ENCODE peak calls at places on chromosome 2, in eight cellular contexts. One of them, this sample, is unnamed.

GRCh38 chr2:3189076-3189591 is 188.5 kb downstream of the EIPR1 start:
- DNase-seq in cardiac fibroblast: no peak
- DNase-seq in bronchial epithelial cell: peak
- DNase-seq in effector memory CD8-positive, alpha-beta T cell: no peak
- DNase-seq in brain microvascular endothelial cell: no peak
- DNase-seq in KBM-7: no peak
- DNase-seq in ACHN: peak
- DNase-seq in breast epithelium: peak
- DNase-seq in this sample: no peak

GRCh38 chr2:205811387-205811786 is 129.1 kb downstream of the NRP2 start:
- DNase-seq in bronchial epithelial cell: no peak
- DNase-seq in brain microvascular endothelial cell: no peak
- DNase-seq in ACHN: no peak
- DNase-seq in KBM-7: no peak
- DNase-seq in breast epithelium: no peak
- DNase-seq in cardiac fibroblast: peak
- DNase-seq in effector memory CD8-positive, alpha-beta T cell: no peak
- DNase-seq in this sample: peak

GRCh38 chr2:177193240-177193639 is 19.4 kb upstream of the HNRNPA3 start:
- DNase-seq in cardiac fibroblast: no peak
- DNase-seq in brain microvascular endothelial cell: no peak
- DNase-seq in effector memory CD8-positive, alpha-beta T cell: no peak
- DNase-seq in KBM-7: no peak
- DNase-seq in ACHN: no peak
- DNase-seq in breast epithelium: no peak
- DNase-seq in bronchial epithelial cell: no peak
- DNase-seq in this sample: no peak

GRCh38 chr2:216081-216480 is 47.8 kb downstream of the SH3YL1 start:
- DNase-seq in breast epithelium: no peak
- DNase-seq in bronchial epithelial cell: no peak
- DNase-seq in KBM-7: no peak
- DNase-seq in ACHN: no peak
- DNase-seq in effector memory CD8-positive, alpha-beta T cell: no peak
- DNase-seq in cardiac fibroblast: no peak
- DNase-seq in brain microvascular endothelial cell: no peak
- DNase-seq in this sample: no peak

GRCh38 chr2:61135510-61135909 is 26.5 kb upstream of the C2orf74 start:
- DNase-seq in bronchial epithelial cell: peak
- DNase-seq in breast epithelium: no peak
- DNase-seq in cardiac fibroblast: peak
- DNase-seq in effector memory CD8-positive, alpha-beta T cell: no peak
- DNase-seq in ACHN: peak
- DNase-seq in brain microvascular endothelial cell: peak
- DNase-seq in KBM-7: peak
- DNase-seq in this sample: no peak

GRCh38 chr2:42545714-42546390 is 22.6 kb upstream of the MTA3 start:
- DNase-seq in cardiac fibroblast: no peak
- DNase-seq in brain microvascular endothelial cell: no peak
- DNase-seq in ACHN: no peak
- DNase-seq in breast epithelium: no peak
- DNase-seq in KBM-7: no peak
- DNase-seq in bronchial epithelial cell: no peak
- DNase-seq in effector memory CD8-positive, alpha-beta T cell: no peak
- DNase-seq in this sample: no peak

GRCh38 chr2:85326406-85326945 is 1.3 kb downstream of the TGOLN2 start:
- DNase-seq in KBM-7: peak
- DNase-seq in bronchial epithelial cell: peak
- DNase-seq in ACHN: no peak
- DNase-seq in cardiac fibroblast: peak
- DNase-seq in effector memory CD8-positive, alpha-beta T cell: peak
- DNase-seq in breast epithelium: no peak
- DNase-seq in brain microvascular endothelial cell: no peak
- DNase-seq in this sample: no peak

GRCh38 chr2:3459185-3460015 is 59.9 kb downstream of the ADI1 start:
- DNase-seq in breast epithelium: peak
- DNase-seq in brain microvascular endothelial cell: no peak
- DNase-seq in cardiac fibroblast: no peak
- DNase-seq in ACHN: no peak
- DNase-seq in effector memory CD8-positive, alpha-beta T cell: no peak
- DNase-seq in bronchial epithelial cell: no peak
- DNase-seq in KBM-7: no peak
- DNase-seq in this sample: no peak

GRCh38 chr2:190186238-190186637 is 123.7 kb upstream of the MSTN start:
- DNase-seq in effector memory CD8-positive, alpha-beta T cell: no peak
- DNase-seq in cardiac fibroblast: no peak
- DNase-seq in KBM-7: no peak
- DNase-seq in breast epithelium: no peak
- DNase-seq in brain microvascular endothelial cell: no peak
- DNase-seq in ACHN: no peak
- DNase-seq in bronchial epithelial cell: no peak
- DNase-seq in this sample: no peak

GRCh38 chr2:169909376-169909775 is 82.1 kb downstream of the UBR3 start:
- DNase-seq in cardiac fibroblast: no peak
- DNase-seq in effector memory CD8-positive, alpha-beta T cell: no peak
- DNase-seq in ACHN: no peak
- DNase-seq in KBM-7: no peak
- DNase-seq in bronchial epithelial cell: no peak
- DNase-seq in breast epithelium: no peak
- DNase-seq in brain microvascular endothelial cell: no peak
- DNase-seq in this sample: no peak

GRCh38 chr2:43539436-43539835 is 56.4 kb downstream of the THADA start:
- DNase-seq in breast epithelium: no peak
- DNase-seq in effector memory CD8-positive, alpha-beta T cell: no peak
- DNase-seq in ACHN: no peak
- DNase-seq in bronchial epithelial cell: no peak
- DNase-seq in brain microvascular endothelial cell: no peak
- DNase-seq in KBM-7: no peak
- DNase-seq in cardiac fibroblast: no peak
- DNase-seq in this sample: no peak

GRCh38 chr2:241984271-241984655 is 114.7 kb downstream of the RTP5 start:
- DNase-seq in brain microvascular endothelial cell: no peak
- DNase-seq in KBM-7: no peak
- DNase-seq in breast epithelium: no peak
- DNase-seq in bronchial epithelial cell: no peak
- DNase-seq in ACHN: no peak
- DNase-seq in cardiac fibroblast: no peak
- DNase-seq in effector memory CD8-positive, alpha-beta T cell: no peak
- DNase-seq in this sample: no peak

GRCh38 chr2:106614511-106615291 is 127.5 kb downstream of the CD8B2 start:
- DNase-seq in effector memory CD8-positive, alpha-beta T cell: no peak
- DNase-seq in cardiac fibroblast: no peak
- DNase-seq in bronchial epithelial cell: no peak
- DNase-seq in breast epithelium: no peak
- DNase-seq in KBM-7: no peak
- DNase-seq in brain microvascular endothelial cell: no peak
- DNase-seq in ACHN: peak
- DNase-seq in this sample: no peak

GRCh38 chr2:157438907-157439791 is 4.7 kb downstream of the CYTIP start:
- DNase-seq in ACHN: no peak
- DNase-seq in effector memory CD8-positive, alpha-beta T cell: no peak
- DNase-seq in bronchial epithelial cell: no peak
- DNase-seq in brain microvascular endothelial cell: no peak
- DNase-seq in cardiac fibroblast: peak
- DNase-seq in KBM-7: no peak
- DNase-seq in breast epithelium: no peak
- DNase-seq in this sample: no peak

GRCh38 chr2:171386627-171387026 is 47.2 kb downstream of the METTL8 start:
- DNase-seq in effector memory CD8-positive, alpha-beta T cell: no peak
- DNase-seq in cardiac fibroblast: no peak
- DNase-seq in ACHN: no peak
- DNase-seq in bronchial epithelial cell: no peak
- DNase-seq in brain microvascular endothelial cell: no peak
- DNase-seq in KBM-7: no peak
- DNase-seq in breast epithelium: no peak
- DNase-seq in this sample: no peak

GRCh38 chr2:144477943-144478283 is 42.0 kb downstream of the ZEB2 start:
- DNase-seq in ACHN: no peak
- DNase-seq in effector memory CD8-positive, alpha-beta T cell: no peak
- DNase-seq in brain microvascular endothelial cell: no peak
- DNase-seq in breast epithelium: no peak
- DNase-seq in KBM-7: no peak
- DNase-seq in cardiac fibroblast: no peak
- DNase-seq in bronchial epithelial cell: no peak
- DNase-seq in this sample: no peak

GRCh38 chr2:42128731-42129486 is 40.2 kb upstream of the EML4 start:
- DNase-seq in breast epithelium: no peak
- DNase-seq in effector memory CD8-positive, alpha-beta T cell: no peak
- DNase-seq in cardiac fibroblast: peak
- DNase-seq in ACHN: peak
- DNase-seq in bronchial epithelial cell: no peak
- DNase-seq in brain microvascular endothelial cell: no peak
- DNase-seq in KBM-7: peak
- DNase-seq in this sample: peak

GRCh38 chr2:181685150-181685688 is 4.9 kb upstream of the NEUROD1 start:
- DNase-seq in ACHN: peak
- DNase-seq in bronchial epithelial cell: peak
- DNase-seq in effector memory CD8-positive, alpha-beta T cell: no peak
- DNase-seq in breast epithelium: no peak
- DNase-seq in KBM-7: peak
- DNase-seq in cardiac fibroblast: peak
- DNase-seq in brain microvascular endothelial cell: no peak
- DNase-seq in this sample: no peak

GRCh38 chr2:70132244-70133126 is 45.2 kb downstream of the PCBP1 start:
- DNase-seq in breast epithelium: no peak
- DNase-seq in KBM-7: peak
- DNase-seq in cardiac fibroblast: peak
- DNase-seq in bronchial epithelial cell: peak
- DNase-seq in ACHN: peak
- DNase-seq in brain microvascular endothelial cell: peak
- DNase-seq in effector memory CD8-positive, alpha-beta T cell: no peak
- DNase-seq in this sample: no peak

GRCh38 chr2:120037995-120038541 is 25.2 kb downstream of the EPB41L5 start:
- DNase-seq in brain microvascular endothelial cell: no peak
- DNase-seq in breast epithelium: no peak
- DNase-seq in effector memory CD8-positive, alpha-beta T cell: no peak
- DNase-seq in bronchial epithelial cell: peak
- DNase-seq in cardiac fibroblast: peak
- DNase-seq in KBM-7: no peak
- DNase-seq in ACHN: no peak
- DNase-seq in this sample: no peak

GRCh38 chr2:129849559-129850160 is 129.8 kb upstream of the RAB6C start:
- DNase-seq in breast epithelium: no peak
- DNase-seq in brain microvascular endothelial cell: no peak
- DNase-seq in KBM-7: peak
- DNase-seq in bronchial epithelial cell: peak
- DNase-seq in effector memory CD8-positive, alpha-beta T cell: no peak
- DNase-seq in ACHN: peak
- DNase-seq in cardiac fibroblast: peak
- DNase-seq in this sample: peak

GRCh38 chr2:30225131-30225762 is 6.1 kb upstream of the LBH start:
- DNase-seq in ACHN: peak
- DNase-seq in effector memory CD8-positive, alpha-beta T cell: peak
- DNase-seq in breast epithelium: peak
- DNase-seq in cardiac fibroblast: peak
- DNase-seq in bronchial epithelial cell: peak
- DNase-seq in KBM-7: peak
- DNase-seq in brain microvascular endothelial cell: peak
- DNase-seq in this sample: peak

GRCh38 chr2:109272461-109272860 is 143.5 kb downstream of the SH3RF3 start:
- DNase-seq in bronchial epithelial cell: no peak
- DNase-seq in brain microvascular endothelial cell: no peak
- DNase-seq in cardiac fibroblast: no peak
- DNase-seq in ACHN: no peak
- DNase-seq in breast epithelium: no peak
- DNase-seq in effector memory CD8-positive, alpha-beta T cell: no peak
- DNase-seq in KBM-7: no peak
- DNase-seq in this sample: no peak

GRCh38 chr2:203648273-203648672 is 58.2 kb upstream of the CD28 start:
- DNase-seq in brain microvascular endothelial cell: no peak
- DNase-seq in bronchial epithelial cell: peak
- DNase-seq in cardiac fibroblast: peak
- DNase-seq in ACHN: no peak
- DNase-seq in KBM-7: no peak
- DNase-seq in breast epithelium: no peak
- DNase-seq in effector memory CD8-positive, alpha-beta T cell: no peak
- DNase-seq in this sample: no peak

GRCh38 chr2:675982-676646 is 1.1 kb downstream of the TMEM18 start:
- DNase-seq in breast epithelium: peak
- DNase-seq in cardiac fibroblast: peak
- DNase-seq in KBM-7: no peak
- DNase-seq in bronchial epithelial cell: peak
- DNase-seq in effector memory CD8-positive, alpha-beta T cell: no peak
- DNase-seq in brain microvascular endothelial cell: peak
- DNase-seq in ACHN: peak
- DNase-seq in this sample: peak

GRCh38 chr2:228987441-228988155 is 283.5 kb downstream of the PID1 start:
- DNase-seq in effector memory CD8-positive, alpha-beta T cell: no peak
- DNase-seq in cardiac fibroblast: no peak
- DNase-seq in KBM-7: no peak
- DNase-seq in brain microvascular endothelial cell: no peak
- DNase-seq in breast epithelium: no peak
- DNase-seq in ACHN: no peak
- DNase-seq in bronchial epithelial cell: no peak
- DNase-seq in this sample: no peak

GRCh38 chr2:177391822-177392372 is 676 bp upstream of the AGPS start:
- DNase-seq in brain microvascular endothelial cell: no peak
- DNase-seq in bronchial epithelial cell: no peak
- DNase-seq in cardiac fibroblast: no peak
- DNase-seq in effector memory CD8-positive, alpha-beta T cell: no peak
- DNase-seq in KBM-7: no peak
- DNase-seq in ACHN: no peak
- DNase-seq in breast epithelium: no peak
- DNase-seq in this sample: no peak

GRCh38 chr2:74671479-74671878 is 17.4 kb downstream of the SEMA4F start:
- DNase-seq in breast epithelium: no peak
- DNase-seq in effector memory CD8-positive, alpha-beta T cell: no peak
- DNase-seq in ACHN: no peak
- DNase-seq in brain microvascular endothelial cell: peak
- DNase-seq in cardiac fibroblast: peak
- DNase-seq in KBM-7: no peak
- DNase-seq in bronchial epithelial cell: peak
- DNase-seq in this sample: peak

GRCh38 chr2:89797320-89798038 is 1106.0 kb downstream of the RPIA start:
- DNase-seq in KBM-7: no peak
- DNase-seq in bronchial epithelial cell: no peak
- DNase-seq in effector memory CD8-positive, alpha-beta T cell: no peak
- DNase-seq in breast epithelium: no peak
- DNase-seq in brain microvascular endothelial cell: no peak
- DNase-seq in cardiac fibroblast: no peak
- DNase-seq in ACHN: no peak
- DNase-seq in this sample: no peak

GRCh38 chr2:105104208-105104731 is 66.4 kb downstream of the MRPS9 start:
- DNase-seq in bronchial epithelial cell: peak
- DNase-seq in KBM-7: peak
- DNase-seq in brain microvascular endothelial cell: peak
- DNase-seq in effector memory CD8-positive, alpha-beta T cell: no peak
- DNase-seq in cardiac fibroblast: no peak
- DNase-seq in breast epithelium: no peak
- DNase-seq in ACHN: peak
- DNase-seq in this sample: peak

GRCh38 chr2:174353004-174353403 is 18.2 kb downstream of the SP9 start:
- DNase-seq in breast epithelium: no peak
- DNase-seq in bronchial epithelial cell: no peak
- DNase-seq in ACHN: no peak
- DNase-seq in KBM-7: no peak
- DNase-seq in effector memory CD8-positive, alpha-beta T cell: no peak
- DNase-seq in brain microvascular endothelial cell: no peak
- DNase-seq in cardiac fibroblast: no peak
- DNase-seq in this sample: no peak

GRCh38 chr2:129766159-129766485 is 213.3 kb upstream of the RAB6C start:
- DNase-seq in cardiac fibroblast: no peak
- DNase-seq in effector memory CD8-positive, alpha-beta T cell: no peak
- DNase-seq in breast epithelium: no peak
- DNase-seq in brain microvascular endothelial cell: no peak
- DNase-seq in bronchial epithelial cell: no peak
- DNase-seq in KBM-7: no peak
- DNase-seq in ACHN: no peak
- DNase-seq in this sample: no peak

GRCh38 chr2:181457741-181458425 is 697 bp downstream of the ITGA4 start:
- DNase-seq in breast epithelium: no peak
- DNase-seq in KBM-7: peak
- DNase-seq in bronchial epithelial cell: peak
- DNase-seq in ACHN: peak
- DNase-seq in effector memory CD8-positive, alpha-beta T cell: peak
- DNase-seq in brain microvascular endothelial cell: peak
- DNase-seq in cardiac fibroblast: peak
- DNase-seq in this sample: no peak